ENCODE peak calls at places on chromosomes 1 and 21, in four cellular contexts. E is heart left ventricle, V is stomach, Q is HCT116. K is an unnamed sample.

GRCh38 chr1:59750612-59751395 is 63.9 kb upstream of the HOOK1 start:
- DNase-seq in E (no peak), V (no peak), Q (peak; percentile 37), K (no peak)

GRCh38 chr1:217274416-217274815 is 356.5 kb downstream of the GPATCH2 start:
- DNase-seq in V (no peak), Q (no peak), E (no peak), K (no peak)

GRCh38 chr1:204647114-204647804 is 38.3 kb downstream of the LRRN2 start:
- DNase-seq in Q (peak; percentile 44), E (no peak), V (peak; percentile 32), K (no peak)

GRCh38 chr1:66436378-66437135 is 97.4 kb upstream of the SGIP1 start:
- DNase-seq in Q (peak; percentile 63), E (no peak), V (no peak), K (no peak)

GRCh38 chr1:241408170-241408569 is 51.2 kb upstream of the RGS7 start:
- DNase-seq in Q (no peak), V (no peak), E (no peak), K (no peak)

GRCh38 chr1:154326546-154327465 is 1.5 kb downstream of the ATP8B2 start:
- DNase-seq in E (peak; percentile 52), Q (no peak), V (no peak), K (no peak)

GRCh38 chr21:45970674-45971486 is 10.7 kb upstream of the COL6A1 start:
- DNase-seq in Q (no peak), E (peak; percentile 81), V (no peak), K (peak; percentile 57)

GRCh38 chr1:21939650-21940374 is 2.7 kb upstream of the HSPG2 start:
- DNase-seq in Q (peak; percentile 78), E (peak; percentile 93), V (peak; percentile 86), K (peak; percentile 86)

GRCh38 chr1:94118013-94118412 is 2.9 kb downstream of the ABCA4 start:
- DNase-seq in Q (no peak), E (no peak), V (no peak), K (no peak)

GRCh38 chr1:96992871-96993270 is 271.3 kb downstream of the PTBP2 start:
- DNase-seq in E (no peak), Q (no peak), V (no peak), K (no peak)

GRCh38 chr1:10938741-10939417 is 73.6 kb upstream of the TARDBP start:
- DNase-seq in E (peak; percentile 5), V (no peak), Q (no peak), K (no peak)

GRCh38 chr1:235415008-235415904 is 48.0 kb downstream of the TBCE start:
- DNase-seq in Q (peak; percentile 59), V (peak; percentile 78), E (peak; percentile 63), K (peak; percentile 65)

GRCh38 chr1:235421751-235422150 is 54.5 kb downstream of the TBCE start:
- DNase-seq in V (no peak), Q (no peak), E (no peak), K (no peak)

GRCh38 chr1:235411489-235412486 is 44.6 kb downstream of the TBCE start:
- DNase-seq in Q (no peak), V (peak; percentile 26), E (no peak), K (peak; percentile 83)

GRCh38 chr1:235416662-235417049 is 49.4 kb downstream of the TBCE start:
- DNase-seq in V (no peak), E (no peak), Q (no peak), K (no peak)

GRCh38 chr1:235417101-235417697 is 50.0 kb downstream of the TBCE start:
- DNase-seq in E (no peak), V (peak; percentile 62), Q (no peak), K (no peak)
- TF ChIP-seq CTCF in E (peak; percentile 82), V (no peak), Q (peak; percentile 87), K (peak; percentile 83)

DNA sequence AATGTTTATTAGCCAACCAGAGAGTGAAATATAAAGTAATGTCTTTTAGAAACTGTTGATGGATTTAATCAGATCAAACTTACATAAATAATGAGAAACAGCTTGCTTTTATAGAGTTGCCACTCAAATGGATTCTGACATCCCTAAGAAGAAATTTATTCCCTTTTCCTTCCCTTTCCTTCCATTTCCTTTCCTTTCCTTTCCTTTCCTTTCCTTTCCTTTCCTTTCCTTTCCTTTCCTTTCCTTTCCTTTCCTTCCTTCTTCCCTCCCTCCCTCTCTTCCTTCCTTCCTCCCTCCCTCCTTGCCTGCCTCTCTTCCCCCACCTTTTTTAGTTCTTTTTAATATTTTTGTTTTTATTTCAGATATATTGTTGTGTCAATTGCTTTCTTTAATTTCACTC is 27.3 kb downstream of the PRRX1 start:
- DNase-seq in E (no peak), V (no peak), Q (no peak), K (no peak)
- H3K4me1 ChIP-seq in E (peaks cover 83% of the 10 kb centered on the region), V (no peaks in the 10 kb centered on the region), Q (no peaks in the 10 kb centered on the region), K (no peaks in the 10 kb centered on the region)

DNA sequence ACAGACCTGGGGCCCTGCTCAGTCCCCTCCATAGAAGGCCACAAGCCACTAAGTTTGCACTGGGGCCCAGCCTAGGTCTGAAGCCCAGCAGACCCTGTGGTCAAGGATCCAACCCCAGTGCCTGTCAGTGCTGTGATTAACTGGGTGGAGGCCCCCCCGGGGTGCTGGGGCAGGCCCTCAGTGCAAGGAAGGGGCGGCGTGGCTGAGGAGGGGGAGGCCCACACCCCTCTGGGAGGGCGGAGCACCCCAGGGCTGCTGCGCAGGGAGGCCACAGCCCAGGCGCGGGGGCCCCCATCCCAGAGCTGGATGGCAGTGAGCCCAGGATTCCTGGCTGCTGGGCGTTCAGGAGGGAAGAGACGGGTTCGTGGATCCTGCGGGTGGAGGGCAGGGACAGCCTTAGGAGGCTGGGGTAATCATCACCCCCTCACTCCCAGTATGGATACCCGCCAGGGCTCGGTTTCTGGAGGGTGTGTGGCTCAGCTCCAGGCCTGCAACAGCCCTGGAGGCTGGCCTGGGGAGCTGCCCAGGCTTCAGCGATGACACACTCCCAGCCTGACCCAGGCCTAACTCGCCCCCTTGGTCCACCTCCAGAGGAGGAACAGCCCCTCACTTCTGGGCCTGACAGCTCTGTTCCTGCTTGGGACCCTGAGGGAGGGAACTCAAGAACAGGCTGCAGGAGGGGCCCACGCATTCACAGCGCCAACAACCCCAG is 884 bp downstream of the GJC2 start:
- DNase-seq in E (peak; percentile 79), V (no peak), Q (no peak), K (peak; percentile 51)
- TF ChIP-seq POLR2A in E (no peak), V (no peak), Q (no peak), K (no peak)

GRCh38 chr21:42498012-42498411 is 2.0 kb upstream of the RSPH1 start:
- DNase-seq in V (no peak), E (no peak), Q (no peak), K (no peak)
- TF ChIP-seq CTCF in V (no peak), E (no peak), Q (no peak), K (no peak)

GRCh38 chr1:198730952-198731351 is 92.1 kb downstream of the PTPRC start:
- DNase-seq in V (no peak), E (no peak), Q (no peak), K (no peak)
- H3K4me1 ChIP-seq in V (no peaks in the 10 kb centered on the region), E (no peaks in the 10 kb centered on the region), Q (peaks cover 4% of the 10 kb centered on the region), K (no peaks in the 10 kb centered on the region)

GRCh38 chr1:6489383-6489765 is 2.1 kb downstream of the PLEKHG5 start:
- DNase-seq in E (no peak), V (no peak), Q (no peak), K (no peak)

GRCh38 chr1:6488602-6489382 is 2.7 kb downstream of the PLEKHG5 start:
- DNase-seq in Q (no peak), E (no peak), V (peak; percentile 44), K (no peak)

GRCh38 chr1:6491076-6491449 is 404 bp downstream of the PLEKHG5 start:
- DNase-seq in V (no peak), E (no peak), Q (no peak), K (no peak)

GRCh38 chr1:6490181-6491075 is 1.0 kb downstream of the PLEKHG5 start:
- DNase-seq in V (peak; percentile 80), E (peak; percentile 62), Q (peak; percentile 59), K (peak; percentile 72)

GRCh38 chr1:6489799-6490180 is 1.7 kb downstream of the PLEKHG5 start:
- DNase-seq in Q (peak; percentile 48), E (peak; percentile 65), V (peak; percentile 79), K (peak; percentile 74)
- TF ChIP-seq POLR2A in Q (no peak), E (no peak), V (no peak), K (no peak)

GRCh38 chr1:116270316-116271057 is 102.6 kb upstream of the ATP1A1 start:
- DNase-seq in V (no peak), E (no peak), Q (no peak), K (no peak)
- TF ChIP-seq CTCF in V (no peak), E (no peak), Q (no peak), K (no peak)

DNA sequence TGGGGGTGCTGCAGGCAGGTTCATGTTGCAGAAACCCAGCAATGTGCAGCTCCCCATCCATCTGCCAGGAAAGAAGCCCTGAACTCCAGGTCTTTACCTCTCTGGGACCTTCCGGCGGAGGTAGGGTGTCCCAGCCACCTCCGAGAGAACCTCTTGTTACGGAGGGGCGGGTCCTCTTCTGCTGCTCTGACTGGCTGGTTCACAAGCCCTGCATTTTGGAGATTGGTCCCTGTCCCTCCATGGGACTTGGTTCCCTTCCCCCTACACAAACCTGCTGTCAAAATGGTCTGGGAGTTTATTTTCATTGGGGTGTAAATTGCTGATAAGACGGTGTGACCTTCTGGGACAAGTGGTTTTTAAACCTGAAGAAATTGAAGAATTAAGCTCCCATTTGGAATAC is 8.0 kb upstream of the CELSR2 start:
- DNase-seq in V (no peak), Q (no peak), E (no peak), K (peak; percentile 44)
- H3K4me1 ChIP-seq in V (peaks cover 33% of the 10 kb centered on the region), Q (peaks cover 18% of the 10 kb centered on the region), E (peaks cover 26% of the 10 kb centered on the region), K (peaks cover 2% of the 10 kb centered on the region)